ENCODE peak calls at places on chromosomes 5 and 9, in five cellular contexts. X is A549, U is HepG2, V is NB4, M is GM12878. C is an unnamed sample.

GRCh38 chr5:96577909-96578308 is 84.3 kb upstream of the CAST start:
- DNase-seq in U (no peak), V (no peak), X (no peak), M (no peak), C (no peak)

GRCh38 chr5:30099634-30100033 is 1093.9 kb upstream of the CDH6 start:
- DNase-seq in V (no peak), U (no peak), M (no peak), X (peak; percentile 87), C (no peak)

GRCh38 chr9:133477992-133478850 is 678 bp downstream of the SLC2A6 start:
- DNase-seq in U (peak; percentile 52), V (peak; percentile 70), M (no peak), X (no peak), C (no peak)

GRCh38 chr5:3394046-3394597 is 201.5 kb upstream of the IRX1 start:
- DNase-seq in X (no peak), V (no peak), M (no peak), U (no peak), C (no peak)

GRCh38 chr5:39547548-39548154 is 122.9 kb upstream of the DAB2 start:
- DNase-seq in V (peak; percentile 57), U (peak; percentile 41), X (peak; percentile 56), M (no peak), C (peak; percentile 32)

GRCh38 chr5:172823840-172824362 is 10.2 kb upstream of the ERGIC1 start:
- DNase-seq in X (no peak), M (no peak), V (no peak), U (no peak), C (no peak)

GRCh38 chr5:38666668-38667498 is 110.4 kb upstream of the LIFR start:
- DNase-seq in M (no peak), X (peak; percentile 46), V (peak; percentile 33), U (peak; percentile 25), C (peak; percentile 64)

GRCh38 chr9:86752727-86753126 is 194.6 kb downstream of the GAS1 start:
- DNase-seq in V (no peak), U (no peak), M (no peak), X (no peak), C (peak; percentile 11)

GRCh38 chr9:37036237-37037136 is 2.4 kb upstream of the PAX5 start:
- DNase-seq in U (no peak), V (peak; percentile 58), X (no peak), M (no peak), C (no peak)

GRCh38 chr5:50745221-50745620 is 78.8 kb downstream of the PARP8 start:
- DNase-seq in X (no peak), M (no peak), V (no peak), U (no peak), C (no peak)

GRCh38 chr5:50752800-50753199 is 86.4 kb downstream of the PARP8 start:
- DNase-seq in X (no peak), M (no peak), V (no peak), U (no peak), C (no peak)

GRCh38 chr5:50749873-50750272 is 83.4 kb downstream of the PARP8 start:
- DNase-seq in V (no peak), M (no peak), U (no peak), X (no peak), C (no peak)

GRCh38 chr5:50751064-50751657 is 84.7 kb downstream of the PARP8 start:
- DNase-seq in U (peak; percentile 30), X (peak; percentile 36), M (peak; percentile 27), V (peak; percentile 77), C (peak; percentile 36)

DNA sequence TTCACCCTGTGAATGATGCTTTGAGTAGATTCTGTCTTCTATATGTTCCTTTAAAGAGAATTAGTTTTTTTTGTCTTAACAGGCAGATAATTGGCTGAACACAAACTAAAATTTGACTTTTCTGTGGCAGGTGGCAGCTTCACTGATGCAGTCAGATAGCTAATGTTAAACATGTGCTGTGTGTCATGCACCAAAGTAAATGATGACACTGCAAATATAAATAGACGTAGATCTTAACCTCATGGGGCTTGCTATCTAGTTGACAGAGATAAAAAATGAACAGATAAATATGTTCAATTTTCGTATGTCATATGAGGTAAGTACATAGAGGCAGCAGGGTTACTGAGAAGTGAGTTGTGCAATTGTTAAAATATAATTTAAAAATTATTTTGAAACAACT is 82.7 kb downstream of the PARP8 start:
- DNase-seq in X (no peak), M (no peak), U (no peak), V (no peak), C (no peak)
- TF ChIP-seq MYC in X (no peak), M (no peak), U (no peak), V (peak; percentile 12), C (no peak)

DNA sequence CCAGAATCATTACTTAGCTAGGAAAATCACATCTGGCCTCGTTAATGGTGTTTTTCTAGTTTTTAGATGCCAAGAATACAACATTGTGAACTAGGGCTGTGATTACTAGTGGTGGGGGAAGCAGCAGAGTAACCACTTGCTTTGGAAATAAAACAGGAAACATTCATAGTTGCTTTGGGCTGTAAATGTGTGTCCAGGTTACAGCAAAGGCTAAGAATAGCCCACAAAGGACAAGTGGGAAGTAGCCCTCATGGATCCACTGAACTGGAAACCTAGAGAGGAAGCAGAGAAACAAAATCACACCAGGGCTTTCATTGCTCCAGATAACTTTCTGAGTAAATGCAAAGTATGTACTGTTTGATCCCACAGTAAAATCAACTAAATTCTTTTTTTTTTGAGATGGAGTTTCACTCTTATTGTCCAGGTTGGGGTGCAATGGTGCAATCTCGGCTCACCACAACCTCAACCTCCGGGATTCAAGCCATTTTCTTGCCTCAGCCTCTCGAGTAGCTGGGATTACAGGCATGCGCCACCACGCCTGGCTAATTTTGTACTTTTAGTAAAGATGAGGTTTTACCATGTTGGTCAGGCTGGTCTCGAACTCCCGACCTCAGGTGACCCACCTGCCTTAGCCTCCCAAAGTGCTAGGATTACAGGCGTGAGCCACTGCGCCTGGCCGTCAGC is 56.2 kb upstream of the TNFSF15 start:
- DNase-seq in M (no peak), X (no peak), V (no peak), U (no peak), C (no peak)
- TF ChIP-seq MYC in M (no peak), X (no peak), V (no peak), U (no peak), C (no peak)

DNA sequence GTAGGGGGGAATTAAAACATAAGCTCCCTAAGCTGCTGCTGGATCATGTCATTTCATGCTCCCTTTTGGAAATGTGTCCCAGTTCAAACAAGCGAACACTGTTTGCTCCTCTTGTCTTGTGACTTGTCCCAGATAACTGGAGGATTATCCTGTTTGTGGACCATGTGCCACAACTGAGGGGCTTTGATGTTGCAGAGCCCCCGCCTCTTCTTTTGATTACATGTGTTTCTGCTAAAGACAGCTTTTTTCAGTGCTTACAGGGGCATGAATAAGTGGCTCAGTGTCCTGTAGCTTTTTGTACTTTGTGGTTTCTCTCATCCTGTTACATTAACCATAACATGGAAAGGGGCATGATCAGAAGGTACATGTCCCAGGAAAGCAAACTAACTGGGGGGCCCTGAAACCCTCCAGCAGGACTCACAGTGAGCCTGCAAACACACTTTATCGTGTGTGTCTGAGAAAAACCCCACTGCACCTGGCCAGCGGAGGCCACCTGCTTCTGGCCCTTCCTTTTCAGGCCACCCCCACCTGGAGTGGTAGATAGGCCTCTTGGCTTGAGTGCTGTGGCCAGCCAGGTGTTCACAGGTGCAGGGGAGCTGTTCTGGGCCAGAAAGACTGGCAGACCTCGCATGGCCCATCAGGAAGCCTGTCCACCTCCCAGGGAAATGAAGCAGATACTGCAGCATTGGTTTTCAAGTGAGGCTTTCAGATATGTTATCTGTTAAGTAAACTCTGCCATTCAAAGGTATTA is 285.6 kb downstream of the FANCC start:
- DNase-seq in U (peak; percentile 98), V (no peak), X (no peak), M (no peak), C (no peak)
- TF ChIP-seq MYC in U (peak; percentile 76), V (no peak), X (peak; percentile 19), M (no peak), C (no peak)

GRCh38 chr9:137379761-137380161 is 43.2 kb downstream of the EXD3 start:
- DNase-seq in M (no peak), V (no peak), X (no peak), U (no peak), C (no peak)
- TF ChIP-seq MYC in M (no peak), V (no peak), X (no peak), U (no peak), C (no peak)

GRCh38 chr5:84372066-84372700 is 12.5 kb downstream of the EDIL3 start:
- DNase-seq in U (no peak), X (no peak), V (no peak), M (no peak), C (no peak)
- TF ChIP-seq MYC in U (no peak), X (no peak), V (no peak), M (no peak), C (no peak)

DNA sequence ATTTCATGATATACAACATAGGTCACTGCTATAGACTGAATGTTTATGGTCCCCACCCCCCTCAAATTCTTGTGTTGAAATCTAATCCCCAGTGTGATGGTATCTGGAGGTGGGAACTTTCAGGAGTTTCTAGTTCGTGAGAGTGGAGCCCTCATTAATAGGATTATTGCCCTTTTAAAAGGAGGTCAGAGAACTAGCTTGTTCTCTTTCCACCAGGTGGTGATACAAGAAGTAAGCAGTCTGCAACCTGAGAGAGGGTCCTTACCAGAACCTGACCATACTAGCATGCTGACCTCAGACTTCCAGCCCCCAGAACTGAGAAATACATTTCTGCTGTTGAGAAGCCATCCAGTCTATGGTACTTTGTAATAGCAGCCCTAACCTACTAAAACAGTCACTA is 33.3 kb downstream of the TMEM161B start:
- DNase-seq in X (no peak), M (no peak), U (no peak), V (no peak), C (no peak)
- TF ChIP-seq MYC in X (no peak), M (no peak), U (no peak), V (no peak), C (no peak)

C was measured in K562.